ENCODE peak calls at places on chromosomes 5 and 9, in eight cellular contexts. Z is SK-N-SH, K is HCT116, G is stomach, B is GM12878, M is spleen, L is HepG2, E is Panc1. X is an unnamed sample.
A peak's percentile ranks its signal among the peaks of the same experiment; 100 is the strongest.

GRCh38 chr5:148205865-148206264 is 3.0 kb downstream of the SPINK6 start:
- DNase-seq in B (no peak), E (no peak), L (no peak), Z (no peak), K (no peak), M (no peak), G (no peak), X (no peak)

GRCh38 chr9:120474579-120475243 is 105.3 kb downstream of the CDK5RAP2 start:
- DNase-seq in L (no peak), E (no peak), K (no peak), B (no peak), G (no peak), M (no peak), Z (no peak), X (no peak)

GRCh38 chr9:76135902-76136301 is 245.4 kb downstream of the PCSK5 start:
- DNase-seq in B (no peak), E (no peak), Z (no peak), M (no peak), G (no peak), L (no peak), K (no peak), X (no peak)

GRCh38 chr9:8095531-8096223 is 296.1 kb upstream of the DMAC1 start:
- DNase-seq in L (no peak), K (no peak), Z (no peak), E (no peak), B (no peak), M (no peak), G (no peak), X (no peak)

GRCh38 chr9:78236511-78236950 is 656 bp downstream of the CEP78 start:
- DNase-seq in K (no peak), L (peak; percentile 17), Z (no peak), M (no peak), E (no peak), B (no peak), G (no peak), X (no peak)

GRCh38 chr5:45454114-45454513 is 242.1 kb downstream of the HCN1 start:
- DNase-seq in Z (peak; percentile 28), K (peak; percentile 34), E (no peak), G (no peak), B (no peak), M (no peak), L (no peak), X (no peak)

GRCh38 chr9:99368341-99369326 is 146.6 kb downstream of the SEC61B start:
- DNase-seq in G (no peak), E (no peak), L (no peak), Z (no peak), B (peak; percentile 24), M (no peak), K (no peak), X (no peak)

GRCh38 chr5:83718936-83719495 is 1.6 kb downstream of the HAPLN1 start:
- DNase-seq in M (no peak), E (no peak), Z (peak; percentile 30), L (no peak), B (no peak), K (no peak), G (no peak), X (no peak)

GRCh38 chr9:38107811-38108304 is 38.8 kb upstream of the SHB start:
- DNase-seq in E (no peak), G (peak; percentile 64), B (no peak), L (no peak), M (no peak), K (no peak), Z (no peak), X (no peak)

GRCh38 chr5:119582987-119583386 is 46.4 kb upstream of the FAM170A start:
- DNase-seq in M (no peak), G (no peak), B (no peak), K (no peak), L (no peak), E (no peak), Z (no peak), X (no peak)

GRCh38 chr5:142082182-142082781 is 26.3 kb upstream of the NDFIP1 start:
- DNase-seq in B (no peak), M (no peak), Z (no peak), K (no peak), G (no peak), L (no peak), E (no peak), X (no peak)

GRCh38 chr9:133050142-133050541 is 11.6 kb upstream of the CEL start:
- DNase-seq in B (no peak), E (no peak), G (no peak), M (no peak), Z (no peak), K (no peak), L (no peak), X (no peak)

GRCh38 chr5:35854248-35854647 is 2.4 kb upstream of the IL7R start:
- DNase-seq in L (no peak), M (no peak), K (no peak), E (no peak), B (no peak), Z (no peak), G (no peak), X (no peak)

GRCh38 chr9:88799706-88800682 is 191.3 kb upstream of the S1PR3 start:
- DNase-seq in L (no peak), K (no peak), Z (no peak), M (no peak), E (no peak), B (no peak), G (no peak), X (no peak)

GRCh38 chr9:84703793-84704192 is 34.3 kb downstream of the NTRK2 start:
- DNase-seq in B (no peak), M (no peak), G (no peak), K (no peak), Z (no peak), E (no peak), L (no peak), X (no peak)

GRCh38 chr5:91388362-91388761 is 5.2 kb upstream of the ARRDC3 start:
- DNase-seq in L (no peak), B (no peak), K (no peak), M (no peak), E (no peak), Z (no peak), G (no peak), X (no peak)

GRCh38 chr5:155167736-155168135 is 154.2 kb downstream of the KIF4B start:
- DNase-seq in E (no peak), L (no peak), K (no peak), B (no peak), M (no peak), G (no peak), Z (no peak), X (no peak)

GRCh38 chr5:111960466-111961215 is 203.6 kb upstream of the NREP start:
- DNase-seq in E (no peak), K (no peak), Z (no peak), L (no peak), G (no peak), B (no peak), M (no peak), X (no peak)

GRCh38 chr5:180208435-180209081 is 453 bp downstream of the RASGEF1C start:
- DNase-seq in E (no peak), M (peak; percentile 33), L (no peak), K (no peak), Z (peak; percentile 88), G (no peak), B (no peak), X (no peak)

GRCh38 chr5:22754155-22754554 is 99.0 kb downstream of the CDH12 start:
- DNase-seq in K (no peak), E (no peak), M (no peak), Z (no peak), L (no peak), G (no peak), B (no peak), X (no peak)

GRCh38 chr9:28093141-28093540 is 519.9 kb upstream of the C9orf72 start:
- DNase-seq in K (no peak), L (no peak), B (no peak), G (no peak), M (no peak), E (no peak), Z (no peak), X (no peak)
- TF ChIP-seq POLR2AphosphoS5 in K (no peak), L (no peak), B (no peak), G (no peak), M (no peak), E (no peak), Z (no peak), X (no peak)

DNA sequence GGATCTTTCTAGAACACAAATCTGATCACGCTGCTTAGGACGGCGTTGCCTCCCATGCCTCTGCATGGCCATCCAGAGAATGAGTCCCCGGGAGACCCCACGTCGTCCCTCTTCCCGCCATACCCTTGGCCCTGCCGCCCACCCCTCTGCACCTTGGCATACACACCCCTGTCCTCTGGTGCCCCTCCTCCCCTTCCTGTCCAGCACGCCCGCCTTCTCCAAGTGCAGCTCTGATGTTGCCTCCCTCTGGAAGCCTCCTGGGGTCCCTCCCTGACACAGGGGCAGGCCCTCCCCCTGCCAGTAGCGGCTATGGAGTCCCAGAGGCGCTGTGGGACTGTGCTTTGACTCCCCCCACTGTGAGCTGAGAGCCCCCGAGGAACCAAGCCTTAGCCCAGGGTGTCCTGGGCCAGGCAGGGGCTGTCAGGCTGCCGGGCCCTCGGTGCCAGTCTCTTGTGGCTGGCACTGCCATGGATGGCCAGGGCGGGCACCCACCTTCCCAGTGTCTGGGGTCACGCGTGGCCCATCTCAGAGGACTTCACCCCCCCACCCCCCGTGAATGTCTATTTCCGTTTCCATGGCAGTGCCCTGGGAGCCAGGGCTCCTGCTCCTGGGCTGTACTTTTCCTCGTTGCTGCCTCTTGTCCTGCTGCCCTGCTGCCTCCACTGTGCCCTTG is 70.5 kb upstream of the RNU6ATAC start:
- DNase-seq in E (no peak), B (no peak), L (no peak), Z (no peak), G (no peak), K (no peak), M (no peak), X (no peak)
- H3K27me3 ChIP-seq in E (no peaks in the 10 kb centered on the region), B (no peaks in the 10 kb centered on the region), L (peaks cover 72% of the 10 kb centered on the region), Z (no peaks in the 10 kb centered on the region), G (no peaks in the 10 kb centered on the region), K (no peaks in the 10 kb centered on the region), M (no peaks in the 10 kb centered on the region), X (no peaks in the 10 kb centered on the region)

DNA sequence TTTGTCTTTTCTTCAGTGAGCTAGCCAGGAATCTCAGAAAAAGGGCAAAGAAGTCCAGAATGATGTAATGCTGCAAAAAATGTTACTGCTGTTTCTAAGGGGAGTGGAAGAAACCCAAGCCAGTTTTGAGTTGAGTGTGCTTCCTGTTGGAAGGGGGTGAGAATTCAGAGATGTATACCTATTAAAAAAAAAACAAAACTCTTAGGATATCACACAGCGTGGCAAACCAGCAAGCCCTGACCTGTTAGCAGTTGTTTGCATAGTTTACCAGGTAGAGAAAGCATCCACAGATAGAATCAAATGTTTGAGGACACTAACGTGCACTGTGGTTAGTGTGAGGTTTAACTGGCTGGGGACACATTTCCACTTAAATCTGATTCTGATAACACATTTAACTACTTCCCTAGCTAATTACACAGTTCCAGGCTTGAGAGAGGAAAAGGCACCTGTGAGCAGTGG is 11.4 kb downstream of the BASP1 start:
- DNase-seq in L (no peak), E (no peak), K (no peak), M (no peak), B (peak; percentile 66), G (no peak), Z (no peak), X (peak; percentile 53)
- TF ChIP-seq CTCF in L (no peak), E (no peak), K (no peak), M (no peak), B (no peak), G (no peak), Z (no peak), X (no peak)

GRCh38 chr5:81506378-81506777 is 112.4 kb upstream of the ACOT12 start:
- DNase-seq in E (no peak), K (no peak), G (no peak), Z (no peak), M (no peak), L (no peak), B (no peak), X (no peak)

GRCh38 chr5:81505672-81506071 is 111.7 kb upstream of the ACOT12 start:
- DNase-seq in K (no peak), B (no peak), Z (no peak), E (no peak), M (no peak), L (no peak), G (no peak), X (no peak)

GRCh38 chr5:81506900-81507588 is 113.1 kb upstream of the ACOT12 start:
- DNase-seq in G (peak; percentile 42), E (peak; percentile 85), L (peak; percentile 45), K (peak; percentile 77), Z (peak; percentile 66), M (no peak), B (peak; percentile 67), X (peak; percentile 57)
- TF ChIP-seq POLR2AphosphoS5 in G (no peak), E (no peak), L (no peak), K (no peak), Z (no peak), M (no peak), B (no peak), X (peak; percentile 58)